ENCODE peak calls at places on chromosomes 4 and X, in four cellular contexts. B is WTC11, L is K562, Y is SK-N-SH. T is an unnamed sample.

GRCh38 chr4:30863031-30863430 is 142.9 kb downstream of the PCDH7 start:
- DNase-seq in B (no peak), L (no peak), Y (no peak), T (no peak)

GRCh38 chr4:78747328-78747946 is 28.7 kb upstream of the BMP2K start:
- DNase-seq in B (no peak), L (no peak), Y (no peak), T (no peak)

GRCh38 chr4:173958445-173958844 is 325.0 kb downstream of the FBXO8 start:
- DNase-seq in B (no peak), L (no peak), Y (no peak), T (no peak)

GRCh38 chr4:8817081-8817812 is 54.4 kb downstream of the HMX1 start:
- DNase-seq in B (peak), L (no peak), Y (peak), T (peak)

GRCh38 chr4:144647095-144647959 is 1.4 kb downstream of the HHIP start:
- DNase-seq in B (peak), L (peak), Y (peak), T (no peak)

GRCh38 chr4:688695-689497 is at the start of gene SLC49A3:
- DNase-seq in B (peak), L (no peak), Y (no peak), T (peak)

GRCh38 chr4:74166135-74166534 is 8.2 kb downstream of the MTHFD2L start:
- DNase-seq in B (no peak), L (no peak), Y (no peak), T (no peak)

GRCh38 chr4:64520393-64520792 is 111.1 kb upstream of the TECRL start:
- DNase-seq in B (no peak), L (no peak), Y (no peak), T (no peak)

GRCh38 chr4:128862608-128863313 is 53.3 kb downstream of the JADE1 start:
- DNase-seq in B (no peak), L (no peak), Y (no peak), T (no peak)

GRCh38 chr4:15774020-15774420 is 4.1 kb upstream of the CD38 start:
- DNase-seq in B (no peak), L (no peak), Y (no peak), T (no peak)

DNA sequence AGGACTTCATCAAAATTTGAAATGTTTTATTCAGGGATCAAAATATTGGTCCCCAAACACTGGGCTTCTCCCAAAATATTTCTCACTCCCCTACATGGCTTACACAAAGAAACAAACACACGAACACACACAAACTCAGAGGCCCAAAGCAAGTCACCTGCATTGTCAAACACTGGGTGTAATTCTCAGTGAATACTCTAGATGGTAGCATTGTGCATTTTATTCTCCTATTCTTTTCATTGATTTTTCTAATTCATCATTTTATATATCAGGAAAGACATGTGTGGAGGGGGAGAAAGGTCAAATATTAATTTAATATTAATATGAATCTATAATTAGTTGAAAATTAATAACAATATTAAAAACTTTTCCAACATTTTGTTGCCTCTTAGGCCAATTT is 72.3 kb upstream of the TNMD start:
- DNase-seq in B (no peak), L (peak), Y (peak), T (no peak)
- TF ChIP-seq TEAD4 in B (no peak), L (no peak), Y (no peak), T (no peak)

GRCh38 chr4:184538023-184538599 is 63.8 kb upstream of the IRF2 start:
- DNase-seq in B (no peak), L (peak), Y (peak), T (no peak)
- TF ChIP-seq TEAD4 in B (no peak), L (no peak), Y (no peak), T (no peak)

DNA sequence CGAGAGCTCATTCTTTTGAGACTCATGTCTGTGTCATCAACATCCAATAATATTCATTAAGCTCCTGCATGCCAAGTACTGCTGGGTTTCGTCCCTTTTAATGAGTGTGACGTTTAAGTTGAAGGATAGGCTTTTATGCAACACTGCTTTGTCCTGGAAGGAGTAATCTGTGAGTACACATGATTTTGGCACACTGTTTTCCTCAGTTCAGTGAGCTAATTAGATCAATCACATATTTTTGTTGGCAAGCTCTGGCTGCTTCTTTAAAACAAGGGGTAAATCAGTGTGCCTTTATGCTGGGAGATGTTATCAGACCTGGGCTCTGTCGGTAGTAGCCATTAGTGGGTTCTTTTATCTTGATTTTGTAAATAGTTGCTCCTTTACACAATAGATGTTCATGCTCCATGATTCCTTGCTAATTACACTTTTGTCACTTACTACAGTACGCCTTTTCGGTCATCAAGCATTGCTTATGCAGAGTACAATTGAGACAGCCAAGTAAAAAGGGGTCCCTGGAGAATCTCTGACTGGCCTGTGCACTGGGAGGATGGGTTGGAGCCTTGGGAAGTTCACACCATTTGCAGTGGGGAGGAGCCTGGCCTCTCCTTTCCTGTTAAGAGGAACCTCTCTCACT is 132.6 kb downstream of the FHIP1A start:
- DNase-seq in B (no peak), L (no peak), Y (peak), T (no peak)
- TF ChIP-seq TEAD4 in B (no peak), L (no peak), Y (peak), T (no peak)

GRCh38 chrX:3712080-3712869 is 1.2 kb downstream of the PRKX start:
- DNase-seq in B (no peak), L (peak), Y (no peak), T (no peak)
- TF ChIP-seq TEAD4 in B (no peak), L (no peak), Y (no peak), T (no peak)

DNA sequence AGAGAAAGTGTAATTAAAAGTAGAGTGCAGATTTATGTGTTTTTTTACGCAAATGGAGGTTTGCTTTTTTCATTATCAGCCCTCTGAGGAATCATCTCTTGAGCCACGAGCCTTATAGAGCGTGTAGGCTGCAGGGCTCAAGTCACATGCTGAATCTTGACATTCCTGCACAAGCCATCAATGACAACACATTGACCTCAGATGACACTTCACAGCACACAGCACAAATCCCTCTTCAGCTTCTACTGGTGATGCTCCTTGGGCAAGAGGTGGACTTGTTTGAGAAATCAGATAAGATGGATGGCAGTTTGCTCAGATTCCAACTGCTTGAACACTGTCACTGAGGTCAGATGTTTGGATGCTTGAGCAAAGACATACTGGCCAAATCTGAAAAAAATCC is 250.6 kb downstream of the SNCA start:
- DNase-seq in B (no peak), L (no peak), Y (no peak), T (no peak)
- TF ChIP-seq TEAD4 in B (no peak), L (no peak), Y (no peak), T (peak)

GRCh38 chr4:127203561-127204260 is 429.0 kb upstream of the INTU start:
- DNase-seq in B (no peak), L (no peak), Y (no peak), T (no peak)
- TF ChIP-seq TEAD4 in B (no peak), L (no peak), Y (no peak), T (no peak)

DNA sequence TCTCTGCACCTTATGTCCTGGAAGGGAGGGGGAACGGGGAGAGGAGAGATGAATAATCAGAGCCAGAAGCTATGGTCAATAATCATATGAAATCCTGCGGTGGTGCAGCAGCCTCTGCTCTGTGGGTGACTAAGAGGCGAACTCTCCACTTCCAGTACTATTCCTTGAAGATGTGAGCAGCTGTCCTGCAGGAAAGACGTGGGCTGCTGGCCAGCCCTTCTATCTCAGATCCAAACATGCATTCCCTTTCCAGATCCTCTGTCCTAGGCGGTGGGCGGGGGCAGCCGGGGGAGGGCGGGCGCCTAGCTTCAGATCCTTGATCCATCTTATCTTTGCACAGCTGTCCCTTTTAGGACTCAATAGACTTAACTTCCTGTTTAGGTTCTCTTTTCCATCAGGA is 34.5 kb downstream of the SPINK2 start:
- DNase-seq in B (no peak), L (no peak), Y (peak), T (no peak)
- TF ChIP-seq TEAD4 in B (no peak), L (no peak), Y (no peak), T (no peak)

GRCh38 chr4:37767546-37767945 is 58.9 kb upstream of the PGM2 start:
- DNase-seq in B (no peak), L (no peak), Y (no peak), T (no peak)
- TF ChIP-seq TEAD4 in B (no peak), L (no peak), Y (no peak), T (no peak)

GRCh38 chr4:182338731-182339130 is 95.5 kb downstream of the TENM3 start:
- DNase-seq in B (no peak), L (no peak), Y (no peak), T (no peak)
- TF ChIP-seq TEAD4 in B (no peak), L (no peak), Y (no peak), T (no peak)

DNA sequence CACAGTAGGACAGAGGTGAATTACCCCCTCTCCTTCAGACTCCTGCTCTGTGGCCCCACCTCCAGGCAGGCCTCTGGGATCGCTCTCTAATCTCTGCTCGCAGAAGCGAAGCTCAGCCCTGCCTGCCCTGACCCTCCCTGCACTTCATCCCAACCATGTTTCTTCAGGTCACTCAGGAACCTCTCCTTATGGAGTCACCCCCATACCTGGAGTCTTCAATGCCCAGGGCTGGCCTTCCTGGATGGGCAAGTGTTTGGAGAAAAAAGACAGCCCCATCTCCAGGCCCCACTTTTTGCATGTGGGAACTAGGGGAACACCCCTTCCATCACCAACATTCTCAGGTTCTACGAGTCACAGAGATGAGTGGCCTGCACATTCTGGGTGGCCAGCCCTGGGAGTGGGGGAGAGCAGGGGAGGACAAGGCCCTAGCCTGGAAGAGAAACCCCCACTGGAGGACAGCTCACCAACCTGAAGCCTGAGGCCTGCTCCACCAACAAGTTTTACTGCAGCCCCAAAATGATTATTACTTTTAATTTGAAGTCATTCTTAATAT is 90.8 kb downstream of the PPP2R2C start:
- DNase-seq in B (no peak), L (no peak), Y (no peak), T (no peak)
- TF ChIP-seq TEAD4 in B (no peak), L (no peak), Y (no peak), T (no peak)